ENCODE peak calls at places on chromosome 9, in four cellular contexts. H is left ventricle myocardium superior, Z is T-helper 17 cell, Q is SJSA1. O is an unnamed sample.

GRCh38 chr9:105993921-105994715 is 299.8 kb downstream of the TMEM38B start:
- DNase-seq in H (no peak), Z (no peak), Q (no peak), O (no peak)

GRCh38 chr9:109290385-109290784 is 30.5 kb downstream of the EPB41L4B start:
- DNase-seq in H (no peak), Z (no peak), Q (no peak), O (no peak)

GRCh38 chr9:137077010-137077747 is at the start of gene UAP1L1:
- DNase-seq in H (peak), Z (peak), Q (peak), O (peak)

GRCh38 chr9:75429531-75430454 is 341.5 kb downstream of the OSTF1 start:
- DNase-seq in H (no peak), Z (no peak), Q (no peak), O (no peak)

GRCh38 chr9:87781331-87781730 is 55.4 kb downstream of the CTSL start:
- DNase-seq in H (no peak), Z (no peak), Q (no peak), O (no peak)

GRCh38 chr9:128419061-128419925 is 1.4 kb upstream of the CERCAM start:
- DNase-seq in H (no peak), Z (no peak), Q (no peak), O (no peak)

GRCh38 chr9:4196886-4197285 is 103.0 kb downstream of the GLIS3 start:
- DNase-seq in H (no peak), Z (no peak), Q (no peak), O (no peak)

GRCh38 chr9:73451003-73451402 is 299.3 kb downstream of the ANXA1 start:
- DNase-seq in H (no peak), Z (no peak), Q (no peak), O (no peak)

GRCh38 chr9:385818-386398 is 171.2 kb downstream of the DOCK8 start:
- DNase-seq in H (no peak), Z (no peak), Q (no peak), O (no peak)

GRCh38 chr9:107286057-107286456 is 3.0 kb downstream of the RAD23B start:
- DNase-seq in H (no peak), Z (no peak), Q (no peak), O (no peak)

GRCh38 chr9:72362680-72363139 is 2.3 kb downstream of the ZFAND5 start:
- DNase-seq in H (peak), Z (no peak), Q (peak), O (no peak)

O was measured in left lung.